ENCODE peak calls at places on chromosomes 11 and 22, in five cellular contexts. M is H9, K is mesenchymal stem cell, G is H1, T is trophoblast cell. O is an unnamed sample.

GRCh38 chr22:46003271-46004091 is 26.5 kb upstream of the WNT7B start:
- DNase-seq in K (no peak), M (no peak), T (no peak), G (no peak), O (no peak)

GRCh38 chr11:15907806-15908205 is 448.5 kb downstream of the SOX6 start:
- DNase-seq in T (no peak), G (no peak), M (no peak), K (no peak), O (no peak)

GRCh38 chr22:24564376-24565058 is 8.7 kb downstream of the SNRPD3 start:
- DNase-seq in M (no peak), G (no peak), T (peak; percentile 30), K (peak; percentile 12), O (no peak)

GRCh38 chr11:117218133-117218915 is 13.5 kb downstream of the PCSK7 start:
- DNase-seq in M (no peak), G (no peak), T (no peak), K (no peak), O (no peak)

GRCh38 chr11:65315204-65315865 is 669 bp downstream of the CDC42EP2 start:
- DNase-seq in M (peak; percentile 93), G (peak; percentile 99), K (peak; percentile 82), T (peak; percentile 59), O (peak; percentile 89)

GRCh38 chr22:46287873-46288751 is 8.6 kb upstream of the GTSE1 start:
- DNase-seq in K (no peak), T (no peak), M (no peak), G (no peak), O (no peak)

GRCh38 chr11:35245786-35246185 is 106.8 kb downstream of the CD44 start:
- DNase-seq in T (no peak), M (no peak), K (no peak), G (no peak), O (no peak)

GRCh38 chr11:63767415-63768231 is 952 bp downstream of the ZFTA start:
- DNase-seq in K (peak; percentile 84), M (peak; percentile 90), T (peak; percentile 47), G (peak; percentile 78), O (peak; percentile 89)

GRCh38 chr11:124194696-124195418 is 11.7 kb downstream of the OR10D3 start:
- DNase-seq in M (peak; percentile 57), G (peak; percentile 67), T (peak; percentile 54), K (peak; percentile 48), O (peak; percentile 41)

GRCh38 chr11:62753736-62754603 is at the start of gene ZBTB3:
- DNase-seq in G (peak; percentile 97), T (peak; percentile 98), K (peak; percentile 100), M (peak; percentile 100), O (peak; percentile 98)

GRCh38 chr22:38831166-38831945 is 12.5 kb downstream of the NPTXR start:
- DNase-seq in M (no peak), T (peak; percentile 27), G (no peak), K (peak; percentile 77), O (no peak)
- H3K9ac ChIP-seq in M (no peak overlapping the region), T (no peak overlapping the region), G (no peak overlapping the region), K (no peak overlapping the region), O (no peak overlapping the region)

GRCh38 chr22:38631724-38632123 is 24.5 kb downstream of the FAM227A start:
- DNase-seq in G (no peak), T (no peak), K (no peak), M (no peak), O (no peak)

GRCh38 chr22:38632528-38632927 is 23.7 kb downstream of the FAM227A start:
- DNase-seq in G (no peak), K (no peak), M (no peak), T (no peak), O (no peak)

GRCh38 chr22:38623357-38623756 is 32.8 kb downstream of the FAM227A start:
- DNase-seq in G (no peak), T (no peak), M (no peak), K (no peak), O (no peak)

GRCh38 chr22:38629108-38629507 is 27.1 kb downstream of the FAM227A start:
- DNase-seq in T (no peak), M (no peak), K (no peak), G (no peak), O (no peak)

GRCh38 chr22:38628444-38628843 is 27.7 kb downstream of the FAM227A start:
- DNase-seq in G (no peak), M (no peak), T (peak; percentile 62), K (no peak), O (no peak)
- H3K14ac ChIP-seq in G (no peak overlapping the region), M (no peak overlapping the region), T (no peak overlapping the region), K (no peak overlapping the region), O (no peak overlapping the region)

GRCh38 chr11:7421136-7421535 is 64.2 kb upstream of the OLFML1 start:
- DNase-seq in T (no peak), K (no peak), M (no peak), G (no peak), O (no peak)
- H2BK12ac ChIP-seq in T (no peak overlapping the region), K (no peak overlapping the region), M (no peak overlapping the region), G (no peak overlapping the region), O (no peak overlapping the region)

DNA sequence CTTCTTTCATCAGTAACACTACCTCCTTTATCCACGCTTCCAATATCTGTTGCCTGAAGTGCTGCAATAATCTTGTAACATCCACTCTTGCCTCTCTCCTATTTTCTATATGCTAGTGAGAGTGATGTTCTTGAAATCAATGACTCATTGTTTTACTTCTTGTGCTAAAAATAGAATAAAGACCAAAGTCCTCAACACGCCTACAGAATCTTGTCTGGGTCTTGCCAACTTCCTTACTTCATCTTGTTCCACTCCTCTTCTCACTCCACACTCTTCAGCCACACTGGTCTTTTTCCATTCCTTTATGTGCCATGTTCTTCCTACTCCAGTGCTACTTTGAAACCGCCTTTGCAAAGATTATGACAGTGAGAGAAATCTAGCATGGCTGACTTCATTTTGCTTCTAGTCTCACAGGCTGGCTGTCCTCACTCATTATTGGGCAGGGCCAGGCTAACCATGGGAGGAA is 136.4 kb downstream of the CCDC81 start:
- DNase-seq in G (no peak), T (no peak), M (no peak), K (peak; percentile 91), O (no peak)
- H3K9ac ChIP-seq in G (no peak overlapping the region), T (no peak overlapping the region), M (no peak overlapping the region), K (no peak overlapping the region), O (no peak overlapping the region)

GRCh38 chr11:3866206-3866605 is 10.7 kb downstream of the STIM1 start:
- DNase-seq in G (no peak), M (no peak), T (peak; percentile 26), K (peak; percentile 46), O (no peak)
- H3K14ac ChIP-seq in G (no peak overlapping the region), M (no peak overlapping the region), T (no peak overlapping the region), K (no peak overlapping the region), O (no peak overlapping the region)

O was measured in neuronal stem cell.